ENCODE peak calls at places on chromosomes 16 and 17, in eight cellular contexts. One of them, this sample, is unnamed.

GRCh38 chr16:70679653-70680494 is 6.0 kb downstream of the MTSS2 start:
- DNase-seq in adrenal gland: no peak
- DNase-seq in endodermal cell: peak; percentile 87
- DNase-seq in brain microvascular endothelial cell: no peak
- DNase-seq in lower leg skin: no peak
- DNase-seq in lung: no peak
- DNase-seq in transverse colon: no peak
- DNase-seq in kidney: peak; percentile 78
- DNase-seq in this sample: no peak

GRCh38 chr16:9091867-9092281 is 430 bp downstream of the HAPSTR1 start:
- DNase-seq in adrenal gland: peak; percentile 45
- DNase-seq in endodermal cell: peak; percentile 63
- DNase-seq in brain microvascular endothelial cell: peak; percentile 21
- DNase-seq in lower leg skin: peak; percentile 91
- DNase-seq in lung: peak; percentile 50
- DNase-seq in transverse colon: peak; percentile 47
- DNase-seq in kidney: peak; percentile 90
- DNase-seq in this sample: no peak

GRCh38 chr17:45425125-45425983 is 7.3 kb downstream of the ARHGAP27 start:
- DNase-seq in adrenal gland: no peak
- DNase-seq in endodermal cell: peak; percentile 99
- DNase-seq in brain microvascular endothelial cell: peak; percentile 37
- DNase-seq in lower leg skin: no peak
- DNase-seq in lung: peak; percentile 73
- DNase-seq in transverse colon: peak; percentile 93
- DNase-seq in kidney: peak; percentile 93
- DNase-seq in this sample: no peak

GRCh38 chr16:46765050-46765449 is 16.9 kb upstream of the MYLK3 start:
- DNase-seq in adrenal gland: no peak
- DNase-seq in endodermal cell: no peak
- DNase-seq in brain microvascular endothelial cell: peak; percentile 69
- DNase-seq in lower leg skin: peak; percentile 31
- DNase-seq in lung: no peak
- DNase-seq in transverse colon: no peak
- DNase-seq in kidney: no peak
- DNase-seq in this sample: no peak

GRCh38 chr17:49086649-49087048 is 45.9 kb upstream of the B4GALNT2 start:
- DNase-seq in adrenal gland: no peak
- DNase-seq in endodermal cell: peak; percentile 72
- DNase-seq in brain microvascular endothelial cell: no peak
- DNase-seq in lower leg skin: no peak
- DNase-seq in lung: no peak
- DNase-seq in transverse colon: no peak
- DNase-seq in kidney: no peak
- DNase-seq in this sample: no peak

GRCh38 chr17:42107597-42108576 is 4.6 kb downstream of the DHX58 start:
- DNase-seq in adrenal gland: peak; percentile 72
- DNase-seq in endodermal cell: peak; percentile 100
- DNase-seq in brain microvascular endothelial cell: peak; percentile 35
- DNase-seq in lower leg skin: peak; percentile 94
- DNase-seq in lung: peak; percentile 85
- DNase-seq in transverse colon: peak; percentile 92
- DNase-seq in kidney: peak; percentile 92
- DNase-seq in this sample: no peak

GRCh38 chr17:17957584-17957916 is 14.7 kb downstream of the TOM1L2 start:
- DNase-seq in adrenal gland: no peak
- DNase-seq in endodermal cell: no peak
- DNase-seq in brain microvascular endothelial cell: no peak
- DNase-seq in lower leg skin: no peak
- DNase-seq in lung: no peak
- DNase-seq in transverse colon: no peak
- DNase-seq in kidney: no peak
- DNase-seq in this sample: no peak

GRCh38 chr16:4882261-4882632 is 35.0 kb downstream of the UBN1 start:
- DNase-seq in adrenal gland: no peak
- DNase-seq in endodermal cell: no peak
- DNase-seq in brain microvascular endothelial cell: peak; percentile 44
- DNase-seq in lower leg skin: no peak
- DNase-seq in lung: no peak
- DNase-seq in transverse colon: no peak
- DNase-seq in kidney: no peak
- DNase-seq in this sample: no peak

GRCh38 chr16:57720142-57720575 is 15.4 kb upstream of the KATNB1 start:
- DNase-seq in adrenal gland: no peak
- DNase-seq in endodermal cell: peak; percentile 82
- DNase-seq in brain microvascular endothelial cell: peak; percentile 60
- DNase-seq in lower leg skin: no peak
- DNase-seq in lung: peak; percentile 53
- DNase-seq in transverse colon: peak; percentile 48
- DNase-seq in kidney: no peak
- DNase-seq in this sample: no peak

GRCh38 chr17:40251576-40251975 is 32.5 kb downstream of the WIPF2 start:
- DNase-seq in adrenal gland: peak; percentile 84
- DNase-seq in endodermal cell: no peak
- DNase-seq in brain microvascular endothelial cell: peak; percentile 58
- DNase-seq in lower leg skin: peak; percentile 56
- DNase-seq in lung: no peak
- DNase-seq in transverse colon: peak; percentile 44
- DNase-seq in kidney: no peak
- DNase-seq in this sample: no peak

GRCh38 chr17:80101946-80102706 is 745 bp downstream of the GAA start:
- DNase-seq in adrenal gland: no peak
- DNase-seq in endodermal cell: no peak
- DNase-seq in brain microvascular endothelial cell: peak; percentile 16
- DNase-seq in lower leg skin: peak; percentile 83
- DNase-seq in lung: no peak
- DNase-seq in transverse colon: no peak
- DNase-seq in kidney: peak; percentile 35
- DNase-seq in this sample: no peak

GRCh38 chr17:47811709-47812108 is 9.9 kb downstream of the OSBPL7 start:
- DNase-seq in adrenal gland: no peak
- DNase-seq in endodermal cell: no peak
- DNase-seq in brain microvascular endothelial cell: no peak
- DNase-seq in lower leg skin: no peak
- DNase-seq in lung: no peak
- DNase-seq in transverse colon: no peak
- DNase-seq in kidney: no peak
- DNase-seq in this sample: no peak

GRCh38 chr16:48960830-48961229 is 320.8 kb downstream of the CBLN1 start:
- DNase-seq in adrenal gland: no peak
- DNase-seq in endodermal cell: no peak
- DNase-seq in brain microvascular endothelial cell: no peak
- DNase-seq in lower leg skin: no peak
- DNase-seq in lung: no peak
- DNase-seq in transverse colon: no peak
- DNase-seq in kidney: no peak
- DNase-seq in this sample: no peak

GRCh38 chr17:17605747-17606083 is 14.2 kb upstream of the PEMT start:
- DNase-seq in adrenal gland: no peak
- DNase-seq in endodermal cell: no peak
- DNase-seq in brain microvascular endothelial cell: peak; percentile 23
- DNase-seq in lower leg skin: no peak
- DNase-seq in lung: no peak
- DNase-seq in transverse colon: no peak
- DNase-seq in kidney: no peak
- DNase-seq in this sample: no peak

GRCh38 chr17:8372422-8372821 is 4.1 kb downstream of the KRABD2 start:
- DNase-seq in adrenal gland: no peak
- DNase-seq in endodermal cell: no peak
- DNase-seq in brain microvascular endothelial cell: no peak
- DNase-seq in lower leg skin: no peak
- DNase-seq in lung: no peak
- DNase-seq in transverse colon: no peak
- DNase-seq in kidney: no peak
- DNase-seq in this sample: no peak

GRCh38 chr16:1416521-1416941 is 2.0 kb upstream of the UNKL start:
- DNase-seq in adrenal gland: no peak
- DNase-seq in endodermal cell: no peak
- DNase-seq in brain microvascular endothelial cell: no peak
- DNase-seq in lower leg skin: no peak
- DNase-seq in lung: no peak
- DNase-seq in transverse colon: no peak
- DNase-seq in kidney: no peak
- DNase-seq in this sample: no peak

GRCh38 chr16:77191259-77191969 is 424 bp downstream of the MON1B start:
- DNase-seq in adrenal gland: peak; percentile 40
- DNase-seq in endodermal cell: no peak
- DNase-seq in brain microvascular endothelial cell: no peak
- DNase-seq in lower leg skin: peak; percentile 88
- DNase-seq in lung: peak; percentile 46
- DNase-seq in transverse colon: peak; percentile 27
- DNase-seq in kidney: peak; percentile 84
- DNase-seq in this sample: no peak

GRCh38 chr17:81667754-81668153 is 1.2 kb downstream of the CCDC137 start:
- DNase-seq in adrenal gland: no peak
- DNase-seq in endodermal cell: peak; percentile 86
- DNase-seq in brain microvascular endothelial cell: no peak
- DNase-seq in lower leg skin: no peak
- DNase-seq in lung: no peak
- DNase-seq in transverse colon: no peak
- DNase-seq in kidney: no peak
- DNase-seq in this sample: no peak

GRCh38 chr17:81672504-81672903 is 6.0 kb downstream of the CCDC137 start:
- DNase-seq in adrenal gland: no peak
- DNase-seq in endodermal cell: no peak
- DNase-seq in brain microvascular endothelial cell: no peak
- DNase-seq in lower leg skin: no peak
- DNase-seq in lung: no peak
- DNase-seq in transverse colon: no peak
- DNase-seq in kidney: no peak
- DNase-seq in this sample: no peak

GRCh38 chr17:81673561-81674258 is 7.2 kb downstream of the CCDC137 start:
- DNase-seq in adrenal gland: no peak
- DNase-seq in endodermal cell: no peak
- DNase-seq in brain microvascular endothelial cell: no peak
- DNase-seq in lower leg skin: no peak
- DNase-seq in lung: no peak
- DNase-seq in transverse colon: no peak
- DNase-seq in kidney: no peak
- DNase-seq in this sample: no peak

GRCh38 chr17:81676906-81677305 is 6.7 kb downstream of the ARL16 start:
- DNase-seq in adrenal gland: no peak
- DNase-seq in endodermal cell: peak; percentile 46
- DNase-seq in brain microvascular endothelial cell: no peak
- DNase-seq in lower leg skin: no peak
- DNase-seq in lung: no peak
- DNase-seq in transverse colon: no peak
- DNase-seq in kidney: no peak
- DNase-seq in this sample: no peak

DNA sequence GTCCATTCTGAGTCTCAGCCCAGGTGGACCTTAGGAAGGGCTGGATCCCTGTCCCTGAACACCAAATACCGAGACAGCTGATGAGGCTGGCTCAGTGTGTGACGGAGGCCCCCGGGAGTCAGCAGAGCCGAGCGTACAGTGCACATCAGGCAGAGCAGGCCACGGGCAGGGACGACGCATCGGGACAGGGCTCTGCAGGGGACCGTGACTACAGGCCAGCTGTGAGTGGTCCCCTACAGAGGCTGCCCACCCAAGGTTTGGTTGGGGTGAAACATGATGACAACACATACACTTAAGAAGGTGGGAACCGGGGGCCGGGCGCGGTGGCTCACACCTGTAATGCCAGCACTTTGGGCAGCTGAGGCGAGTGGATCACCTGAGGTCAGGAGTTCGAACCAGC is 6.4 kb downstream of the CCDC137 start:
- DNase-seq in adrenal gland: no peak
- DNase-seq in endodermal cell: no peak
- DNase-seq in brain microvascular endothelial cell: no peak
- DNase-seq in lower leg skin: no peak
- DNase-seq in lung: no peak
- DNase-seq in transverse colon: no peak
- DNase-seq in kidney: no peak
- DNase-seq in this sample: no peak
- H3K4me3 ChIP-seq in adrenal gland: no peak overlapping the region
- H3K4me3 ChIP-seq in endodermal cell: no peak overlapping the region
- H3K4me3 ChIP-seq in brain microvascular endothelial cell: no peak overlapping the region
- H3K4me3 ChIP-seq in lower leg skin: no peak overlapping the region
- H3K4me3 ChIP-seq in lung: no peak overlapping the region
- H3K4me3 ChIP-seq in transverse colon: no peak overlapping the region
- H3K4me3 ChIP-seq in kidney: no peak overlapping the region
- H3K4me3 ChIP-seq in this sample: no peak overlapping the region

DNA sequence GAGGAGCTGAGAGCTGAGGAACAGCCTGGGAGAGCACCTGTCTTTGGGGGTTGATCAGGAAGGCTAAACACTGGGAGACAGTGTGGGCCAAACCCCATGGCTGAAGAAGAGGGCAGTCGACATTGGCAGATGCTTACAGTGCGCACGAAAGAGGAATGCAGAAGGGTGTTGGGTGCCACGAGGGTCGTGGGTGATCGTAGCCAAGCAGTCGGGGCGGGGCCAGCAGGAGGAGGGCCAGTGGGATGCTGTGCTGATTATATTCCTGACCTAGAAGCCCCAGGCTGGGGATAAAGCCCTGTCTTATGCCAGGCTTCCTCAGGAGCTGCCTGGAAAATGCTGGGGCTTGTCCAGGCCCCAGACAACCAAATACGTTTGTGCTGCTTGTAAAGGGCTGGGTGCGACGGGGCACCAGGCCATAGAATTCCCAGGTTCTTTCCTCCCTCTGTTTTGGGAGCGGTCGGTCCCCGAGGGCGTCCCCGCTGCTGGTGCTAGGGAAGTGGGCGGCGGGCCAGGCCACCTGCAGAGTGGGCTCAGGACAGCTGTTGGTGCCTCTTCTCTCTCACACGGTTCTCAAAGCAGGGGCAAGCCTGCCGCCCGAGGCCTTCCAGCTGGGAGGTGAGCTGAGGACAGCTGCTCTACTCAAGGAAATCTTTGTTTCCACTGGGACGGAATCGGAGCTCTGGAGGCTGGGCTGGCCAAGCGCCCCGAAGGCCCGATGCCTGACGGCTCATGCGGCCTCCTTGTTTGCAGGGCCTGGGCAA is 10.0 kb downstream of the C1QTNF1 start:
- DNase-seq in adrenal gland: peak; percentile 15
- DNase-seq in endodermal cell: peak; percentile 45
- DNase-seq in brain microvascular endothelial cell: no peak
- DNase-seq in lower leg skin: peak; percentile 87
- DNase-seq in lung: no peak
- DNase-seq in transverse colon: no peak
- DNase-seq in kidney: no peak
- DNase-seq in this sample: no peak
- H3K4me3 ChIP-seq in adrenal gland: no peak overlapping the region
- H3K4me3 ChIP-seq in endodermal cell: no peak overlapping the region
- H3K4me3 ChIP-seq in brain microvascular endothelial cell: no peak overlapping the region
- H3K4me3 ChIP-seq in lower leg skin: no peak overlapping the region
- H3K4me3 ChIP-seq in lung: no peak overlapping the region
- H3K4me3 ChIP-seq in transverse colon: no peak overlapping the region
- H3K4me3 ChIP-seq in kidney: no peak overlapping the region
- H3K4me3 ChIP-seq in this sample: peak overlapping the region; percentile 13

GRCh38 chr16:85029981-85030381 is 2.4 kb downstream of the KIAA0513 start:
- DNase-seq in adrenal gland: no peak
- DNase-seq in endodermal cell: no peak
- DNase-seq in brain microvascular endothelial cell: no peak
- DNase-seq in lower leg skin: no peak
- DNase-seq in lung: no peak
- DNase-seq in transverse colon: peak; percentile 54
- DNase-seq in kidney: no peak
- DNase-seq in this sample: no peak
- H3K4me3 ChIP-seq in adrenal gland: no peak overlapping the region
- H3K4me3 ChIP-seq in endodermal cell: no peak overlapping the region
- H3K4me3 ChIP-seq in brain microvascular endothelial cell: no peak overlapping the region
- H3K4me3 ChIP-seq in lower leg skin: no peak overlapping the region
- H3K4me3 ChIP-seq in lung: no peak overlapping the region
- H3K4me3 ChIP-seq in transverse colon: no peak overlapping the region
- H3K4me3 ChIP-seq in kidney: no peak overlapping the region
- H3K4me3 ChIP-seq in this sample: no peak overlapping the region

GRCh38 chr16:86221085-86221484 is 289.2 kb upstream of the FOXF1 start:
- DNase-seq in adrenal gland: no peak
- DNase-seq in endodermal cell: no peak
- DNase-seq in brain microvascular endothelial cell: no peak
- DNase-seq in lower leg skin: peak; percentile 72
- DNase-seq in lung: no peak
- DNase-seq in transverse colon: no peak
- DNase-seq in kidney: peak; percentile 37
- DNase-seq in this sample: no peak
- H3K4me3 ChIP-seq in adrenal gland: no peak overlapping the region
- H3K4me3 ChIP-seq in endodermal cell: no peak overlapping the region
- H3K4me3 ChIP-seq in brain microvascular endothelial cell: no peak overlapping the region
- H3K4me3 ChIP-seq in lower leg skin: no peak overlapping the region
- H3K4me3 ChIP-seq in lung: no peak overlapping the region
- H3K4me3 ChIP-seq in transverse colon: no peak overlapping the region
- H3K4me3 ChIP-seq in kidney: no peak overlapping the region
- H3K4me3 ChIP-seq in this sample: no peak overlapping the region

This sample was measured in thoracic aorta.